ENCODE peak calls at places on chromosomes 11 and 22, in five cellular contexts. R, H, X, P and O are unnamed samples.

GRCh38 chr22:18100781-18101180 is 9.8 kb upstream of the TUBA8 start:
- DNase-seq in R (no peak), H (no peak), X (no peak), P (no peak), O (no peak)

GRCh38 chr11:134599180-134599810 is 187.3 kb upstream of the B3GAT1 start:
- DNase-seq in R (no peak), H (no peak), X (no peak), P (no peak), O (no peak)

GRCh38 chr11:6203327-6203726 is 2.0 kb upstream of the C11orf42 start:
- DNase-seq in R (no peak), H (no peak), X (peak; percentile 9), P (no peak), O (no peak)

GRCh38 chr11:134488512-134488911 is 76.5 kb upstream of the B3GAT1 start:
- DNase-seq in R (no peak), H (no peak), X (no peak), P (no peak), O (no peak)

GRCh38 chr11:120738516-120739046 is 227.0 kb downstream of the GRIK4 start:
- DNase-seq in R (no peak), H (no peak), X (no peak), P (no peak), O (no peak)

GRCh38 chr22:23085351-23085671 is 15.0 kb downstream of the GNAZ start:
- DNase-seq in R (no peak), H (no peak), X (no peak), P (no peak), O (no peak)

GRCh38 chr11:112752563-112752962 is 208.7 kb upstream of the NCAM1 start:
- DNase-seq in R (no peak), H (no peak), X (no peak), P (no peak), O (no peak)

GRCh38 chr11:2579315-2580060 is 120.3 kb downstream of the KCNQ1OT1 start:
- DNase-seq in R (peak; percentile 13), H (peak; percentile 24), X (peak; percentile 2), P (peak; percentile 7), O (peak; percentile 15)

GRCh38 chr22:45336971-45337431 is 27.3 kb downstream of the FAM118A start:
- DNase-seq in R (peak; percentile 84), H (peak; percentile 66), X (no peak), P (no peak), O (peak; percentile 73)

GRCh38 chr11:12698049-12698448 is 23.8 kb downstream of the TEAD1 start:
- DNase-seq in R (no peak), H (no peak), X (no peak), P (peak; percentile 31), O (no peak)

GRCh38 chr11:1163911-1164735 is 6.4 kb downstream of the MUC5AC start:
- DNase-seq in R (peak; percentile 11), H (no peak), X (no peak), P (no peak), O (no peak)

GRCh38 chr22:44186737-44187136 is 6.0 kb downstream of the PARVG start:
- DNase-seq in R (no peak), H (no peak), X (no peak), P (no peak), O (no peak)

DNA sequence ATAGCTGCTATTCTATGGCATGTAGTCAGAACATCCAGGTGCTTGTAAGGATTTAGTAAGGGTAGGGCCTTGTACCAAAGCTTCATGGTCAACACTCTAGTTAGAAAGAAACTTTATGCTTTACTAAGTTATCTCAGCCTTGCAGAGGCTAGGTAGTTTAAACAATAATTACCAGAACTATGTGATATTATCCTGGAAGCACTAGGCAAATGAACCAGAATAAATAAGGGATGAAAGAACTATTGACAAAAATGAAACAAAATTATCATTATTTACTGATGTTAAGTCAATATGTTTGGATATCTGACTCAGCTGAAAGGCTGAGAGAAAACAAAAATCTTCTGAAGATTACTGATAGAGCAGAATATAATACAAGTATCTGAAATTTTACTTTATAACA is 1089.1 kb upstream of the RAG2 start:
- DNase-seq in R (no peak), H (no peak), X (no peak), P (no peak), O (no peak)
- H3K27ac ChIP-seq in R (no peak overlapping the region), H (no peak overlapping the region), X (no peak overlapping the region), P (no peak overlapping the region), O (no peak overlapping the region)

GRCh38 chr22:49268924-49269323 is 558.7 kb downstream of the BRD1 start:
- DNase-seq in R (no peak), H (no peak), X (no peak), P (no peak), O (no peak)
- H3K27me3 ChIP-seq in R (peaks cover 84% of the 10 kb centered on the region), H (no peaks in the 10 kb centered on the region), X (no peaks in the 10 kb centered on the region), P (no peaks in the 10 kb centered on the region), O (no peaks in the 10 kb centered on the region)

DNA sequence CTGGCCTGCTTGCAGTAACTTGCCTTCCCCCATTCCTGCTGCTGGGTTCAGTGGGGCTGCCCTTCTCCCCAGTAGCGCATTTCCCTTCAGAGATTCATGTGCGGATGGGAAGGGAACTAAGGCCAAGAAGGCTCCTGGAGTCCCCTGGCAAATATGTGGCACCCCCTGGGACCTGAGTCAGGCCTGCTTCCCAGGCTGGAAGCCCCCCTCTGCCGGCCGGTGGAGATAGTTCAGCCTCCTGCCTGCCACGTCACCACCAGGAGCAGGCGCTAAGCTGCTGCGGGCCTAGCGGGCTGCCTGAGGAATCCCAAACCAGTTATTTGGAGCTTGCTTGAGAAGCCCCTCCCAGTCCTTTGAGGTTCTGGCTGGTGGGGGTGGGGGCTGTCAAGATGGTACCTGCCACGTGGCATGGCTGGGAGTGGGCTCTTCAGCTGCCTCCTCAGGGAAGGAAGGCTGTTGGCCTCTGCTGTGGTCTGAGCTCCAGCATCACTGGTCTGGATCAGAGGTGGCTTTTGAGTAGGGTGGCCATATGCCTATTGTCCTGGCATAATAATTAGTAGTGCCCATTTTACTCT is 2.0 kb downstream of the SERPINH1 start:
- DNase-seq in R (peak; percentile 64), H (no peak), X (peak; percentile 91), P (peak; percentile 33), O (peak; percentile 78)
- TF ChIP-seq CTCF in R (peak; percentile 55), H (no peak), X (peak; percentile 70), P (peak; percentile 23), O (peak; percentile 67)

GRCh38 chr11:72012897-72013721 is 14.4 kb downstream of the IL18BP start:
- DNase-seq in R (peak; percentile 75), H (no peak), X (peak; percentile 93), P (no peak), O (peak; percentile 83)

GRCh38 chr11:72014761-72015320 is 16.1 kb downstream of the IL18BP start:
- DNase-seq in R (no peak), H (no peak), X (no peak), P (no peak), O (no peak)

GRCh38 chr11:72013765-72014711 is 15.3 kb downstream of the IL18BP start:
- DNase-seq in R (no peak), H (no peak), X (peak; percentile 49), P (no peak), O (peak; percentile 55)

GRCh38 chr11:72010529-72011233 is 12.0 kb downstream of the IL18BP start:
- DNase-seq in R (no peak), H (no peak), X (no peak), P (no peak), O (no peak)

GRCh38 chr11:72012091-72012630 is 13.5 kb downstream of the IL18BP start:
- DNase-seq in R (no peak), H (no peak), X (no peak), P (no peak), O (no peak)
- H3K27ac ChIP-seq in R (peak overlapping the region; percentile 77), H (no peak overlapping the region), X (peak overlapping the region; percentile 53), P (no peak overlapping the region), O (peak overlapping the region; percentile 31)